ENCODE peak calls at places on chromosomes 7 and 10, in five cellular contexts. B is heart right ventricle; H is stimulated activated CD8-positive, alpha-beta memory T cell treated with anti-CD3 and anti-CD28 coated beads, Interleukin-4, amount 100 ng/mL, for 4 hours; E is activated CD4-positive, alpha-beta T cell treated with anti-CD3 and anti-CD28 coated beads, Interleukin-2, amount 50 U/mL, for 1 hour; A is left ventricle myocardium superior. K is an unnamed sample.
A peak's percentile ranks its signal among the peaks of the same experiment; 100 is the strongest.

GRCh38 chr10:123009105-123009805 is 449 bp downstream of the ACADSB start:
- DNase-seq in B (peak; percentile 17), H (peak; percentile 3), E (peak; percentile 4), A (peak; percentile 38), K (no peak)

GRCh38 chr10:1299041-1299726 is 243.0 kb downstream of the WDR37 start:
- DNase-seq in B (no peak), H (no peak), E (no peak), A (no peak), K (no peak)

GRCh38 chr7:151383638-151384351 is 26.0 kb downstream of the WDR86 start:
- DNase-seq in B (no peak), H (no peak), E (no peak), A (peak; percentile 20), K (no peak)

GRCh38 chr7:12013983-12014382 is 182.0 kb upstream of the THSD7A start:
- DNase-seq in B (no peak), H (no peak), E (no peak), A (no peak), K (no peak)

GRCh38 chr7:37405128-37405527 is 43.5 kb downstream of the ELMO1 start:
- DNase-seq in B (no peak), H (no peak), E (no peak), A (no peak), K (no peak)

GRCh38 chr7:112157072-112157471 is 49.1 kb downstream of the DOCK4 start:
- DNase-seq in B (no peak), H (no peak), E (no peak), A (no peak), K (peak; percentile 98)

GRCh38 chr10:62632071-62632809 is 172.3 kb upstream of the ADO start:
- DNase-seq in B (peak; percentile 77), H (peak; percentile 30), E (peak; percentile 47), A (peak; percentile 54), K (peak; percentile 39)

GRCh38 chr10:6601224-6601805 is 21.2 kb upstream of the PRKCQ start:
- DNase-seq in B (no peak), H (no peak), E (peak; percentile 46), A (no peak), K (no peak)

GRCh38 chr7:11751807-11752389 is 80.1 kb downstream of the THSD7A start:
- DNase-seq in B (no peak), H (no peak), E (no peak), A (no peak), K (no peak)

GRCh38 chr10:131205556-131205955 is 106.0 kb downstream of the TCERG1L start:
- DNase-seq in B (no peak), H (no peak), E (no peak), A (no peak), K (no peak)

GRCh38 chr10:94240901-94241300 is 121.8 kb downstream of the NOC3L start:
- DNase-seq in B (no peak), H (no peak), E (no peak), A (no peak), K (no peak)

GRCh38 chr10:115129752-115130151 is 36.6 kb downstream of the ATRNL1 start:
- DNase-seq in B (no peak), H (no peak), E (no peak), A (no peak), K (peak; percentile 6)

GRCh38 chr7:98840604-98841508 is 29.0 kb downstream of the TMEM130 start:
- DNase-seq in B (no peak), H (no peak), E (no peak), A (no peak), K (no peak)

GRCh38 chr10:25758041-25758457 is 176.0 kb upstream of the MYO3A start:
- DNase-seq in B (no peak), H (no peak), E (no peak), A (no peak), K (peak; percentile 24)

GRCh38 chr10:104517946-104518345 is 123.1 kb upstream of the SORCS3 start:
- DNase-seq in B (no peak), H (no peak), E (no peak), A (no peak), K (no peak)

GRCh38 chr10:119207713-119208552 is 562 bp downstream of the GRK5 start:
- DNase-seq in B (peak; percentile 70), H (no peak), E (peak; percentile 30), A (peak; percentile 60), K (peak; percentile 41)